ENCODE peak calls at places on chromosomes 6 and 20, in nine cellular contexts. P is WERI-Rb-1, G is tibial nerve, B is heart left ventricle, K is cardiac muscle cell, L is MM.1S, R is BE2C, F is PC-3, A is AG04450. O is an unnamed sample.
A peak's percentile ranks its signal among the peaks of the same experiment; 100 is the strongest.

GRCh38 chr20:45798935-45799642 is 7.3 kb downstream of the DNTTIP1 start:
- DNase-seq in A (no peak), K (peak; percentile 72), L (peak; percentile 52), B (peak; percentile 59), G (peak; percentile 33), R (peak; percentile 74), P (peak; percentile 67), F (peak; percentile 82), O (no peak)

GRCh38 chr6:141562801-141563763 is 569.6 kb upstream of the GJE1 start:
- DNase-seq in B (peak; percentile 63), F (peak; percentile 85), A (peak; percentile 75), K (peak; percentile 80), L (peak; percentile 77), R (peak; percentile 59), P (peak; percentile 31), G (peak; percentile 38), O (peak; percentile 14)

GRCh38 chr6:170102038-170102437 is 188.8 kb downstream of the DLL1 start:
- DNase-seq in R (no peak), F (no peak), B (peak; percentile 12), P (no peak), L (no peak), G (no peak), A (no peak), K (no peak), O (no peak)

GRCh38 chr6:28152531-28152930 is 10.8 kb downstream of the ZKSCAN8 start:
- DNase-seq in P (no peak), L (no peak), R (no peak), K (no peak), G (no peak), F (no peak), B (no peak), A (no peak), O (no peak)

GRCh38 chr6:144840619-144841018 is 555.5 kb downstream of the UTRN start:
- DNase-seq in L (no peak), A (no peak), G (no peak), F (no peak), R (no peak), K (no peak), B (no peak), P (no peak), O (no peak)

GRCh38 chr6:64257586-64257985 is 622.0 kb downstream of the PHF3 start:
- DNase-seq in A (no peak), F (no peak), R (no peak), P (no peak), L (no peak), B (no peak), G (no peak), K (no peak), O (no peak)

GRCh38 chr20:1897965-1898464 is 2.8 kb downstream of the SIRPA start:
- DNase-seq in A (no peak), P (no peak), G (no peak), K (no peak), R (no peak), B (no peak), F (no peak), L (peak; percentile 54), O (peak; percentile 78)

GRCh38 chr20:13428684-13429083 is 207.6 kb downstream of the ISM1 start:
- DNase-seq in G (no peak), L (no peak), B (no peak), R (no peak), K (no peak), F (no peak), P (no peak), A (no peak), O (no peak)

GRCh38 chr6:45265246-45265645 is 62.9 kb upstream of the RUNX2 start:
- DNase-seq in G (no peak), F (no peak), P (no peak), R (no peak), B (no peak), L (no peak), K (no peak), A (no peak), O (no peak)

GRCh38 chr6:155143610-155144106 is 120.2 kb upstream of the CLDN20 start:
- DNase-seq in R (no peak), P (no peak), K (no peak), B (no peak), G (no peak), F (no peak), A (no peak), L (no peak), O (no peak)

GRCh38 chr6:149094156-149094555 is 223.4 kb upstream of the TAB2 start:
- DNase-seq in L (no peak), F (peak; percentile 62), G (no peak), R (no peak), K (no peak), P (no peak), B (no peak), A (no peak), O (no peak)

DNA sequence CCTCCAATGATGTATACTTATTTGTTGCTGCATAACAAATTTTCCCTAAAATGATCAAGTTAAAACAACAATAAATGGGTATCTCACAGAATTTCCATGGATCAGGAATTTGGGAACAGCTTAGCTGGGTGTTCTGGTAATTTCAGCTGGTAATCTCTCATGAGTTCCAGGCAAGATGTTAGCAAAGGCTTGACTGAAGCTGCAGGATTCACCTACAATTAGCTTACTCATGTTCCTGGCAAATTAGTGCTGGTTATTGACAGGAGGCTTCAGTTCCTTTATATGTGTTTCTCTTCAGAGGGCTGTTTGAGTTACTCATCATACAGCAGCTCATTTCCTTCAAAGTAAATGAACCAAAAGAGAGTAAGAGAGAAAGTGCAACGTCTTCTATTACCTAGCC is 506.3 kb upstream of the IMPG1 start:
- DNase-seq in A (no peak), F (no peak), G (no peak), K (no peak), P (no peak), B (no peak), L (no peak), R (no peak), O (no peak)
- H3K4me3 ChIP-seq in A (no peak overlapping the region), F (no peak overlapping the region), G (no peak overlapping the region), K (no peak overlapping the region), P (no peak overlapping the region), B (no peak overlapping the region), L (no peak overlapping the region), R (no peak overlapping the region), O (no peak overlapping the region)

GRCh38 chr6:68194846-68195478 is 440.1 kb upstream of the ADGRB3 start:
- DNase-seq in F (peak; percentile 2), R (no peak), B (no peak), L (no peak), G (no peak), K (no peak), A (no peak), P (no peak), O (no peak)

GRCh38 chr6:68200929-68201328 is 434.2 kb upstream of the ADGRB3 start:
- DNase-seq in P (no peak), A (no peak), F (no peak), R (no peak), B (no peak), K (no peak), L (no peak), G (no peak), O (no peak)

GRCh38 chr6:68192988-68193387 is 442.1 kb upstream of the ADGRB3 start:
- DNase-seq in P (no peak), F (no peak), L (no peak), B (no peak), G (no peak), K (no peak), R (no peak), A (no peak), O (no peak)

GRCh38 chr6:68197356-68197755 is 437.7 kb upstream of the ADGRB3 start:
- DNase-seq in R (no peak), G (no peak), L (no peak), B (no peak), P (no peak), F (peak; percentile 3), A (no peak), K (no peak), O (no peak)

GRCh38 chr6:68196645-68197044 is 438.4 kb upstream of the ADGRB3 start:
- DNase-seq in F (peak; percentile 65), A (no peak), B (no peak), L (peak; percentile 38), G (no peak), R (peak; percentile 24), P (peak; percentile 9), K (no peak), O (no peak)
- TF ChIP-seq CTCF in F (peak; percentile 41), A (peak; percentile 26), B (no peak), L (peak; percentile 48), G (no peak), R (peak; percentile 59), P (peak; percentile 25), K (no peak), O (peak; percentile 54)

DNA sequence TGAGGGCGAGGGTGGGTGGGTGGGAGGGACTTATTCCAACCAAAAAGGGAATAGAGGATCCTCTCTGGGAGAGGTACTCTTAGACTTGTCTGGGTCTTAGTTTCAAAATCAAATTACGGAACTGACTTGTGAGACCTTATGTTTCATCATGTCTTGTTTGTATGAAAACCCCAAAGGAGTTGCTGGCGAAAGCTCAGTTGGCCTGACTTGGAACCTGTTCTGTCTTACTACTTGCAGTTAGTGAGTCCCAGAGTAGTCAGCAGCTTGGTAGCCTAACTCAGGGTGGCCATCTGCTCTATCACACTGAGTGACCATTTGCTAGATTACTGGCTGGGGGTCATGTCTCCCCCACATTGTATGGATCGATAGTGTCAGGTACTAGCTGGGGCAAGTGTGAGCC is 114.9 kb upstream of the MOCS1 start:
- DNase-seq in R (no peak), A (no peak), F (no peak), B (no peak), K (no peak), G (no peak), P (no peak), L (no peak), O (no peak)
- H3K27me3 ChIP-seq in R (peaks cover 15% of the 10 kb centered on the region), A (no peaks in the 10 kb centered on the region), F (no peaks in the 10 kb centered on the region), B (no peaks in the 10 kb centered on the region), K (no peaks in the 10 kb centered on the region), G (no peaks in the 10 kb centered on the region), P (peaks cover 59% of the 10 kb centered on the region), L (no peaks in the 10 kb centered on the region), O (no peaks in the 10 kb centered on the region)

DNA sequence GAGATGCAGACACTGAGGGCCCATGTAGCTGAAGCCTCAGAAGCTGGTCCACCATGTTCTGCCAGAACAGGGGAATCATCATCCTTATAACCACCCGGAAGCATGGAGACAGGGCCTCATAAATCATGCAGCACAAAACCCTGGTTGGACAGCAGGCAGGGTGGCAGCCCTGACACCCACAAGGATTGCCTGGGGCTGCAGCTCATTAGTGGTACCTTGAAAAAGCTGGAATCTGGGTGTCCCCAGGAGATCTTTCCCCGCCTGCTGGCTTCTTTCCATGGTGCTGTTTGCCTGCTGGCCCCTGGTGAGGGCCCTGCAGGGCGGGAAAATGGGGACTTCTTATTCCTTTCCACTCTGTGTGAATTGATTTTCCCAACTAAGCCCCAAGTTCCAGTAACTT is 50.6 kb upstream of the GGTLC1 start:
- DNase-seq in F (no peak), P (no peak), L (no peak), K (no peak), B (no peak), A (no peak), R (no peak), G (no peak), O (no peak)
- H3K4me3 ChIP-seq in F (no peak overlapping the region), P (no peak overlapping the region), L (no peak overlapping the region), K (no peak overlapping the region), B (no peak overlapping the region), A (no peak overlapping the region), R (no peak overlapping the region), G (no peak overlapping the region), O (no peak overlapping the region)

O was measured in GM06990.